ENCODE peak calls at places on chromosomes 5 and 9, in ten cellular contexts. S, H, F, B, V, W, R, D, I and P are unnamed samples.

GRCh38 chr5:149791881-149792280 is 61.8 kb downstream of the PPARGC1B start:
- DNase-seq in S (no peak), H (no peak), F (no peak), B (no peak), V (no peak), W (no peak), R (no peak), D (no peak), I (no peak), P (no peak)

GRCh38 chr5:111755942-111756353 is 1.0 kb downstream of the NREP start:
- DNase-seq in S (no peak), H (peak), F (no peak), B (no peak), V (no peak), W (no peak), R (no peak), D (peak), I (no peak), P (no peak)

GRCh38 chr9:137952976-137953666 is 75.5 kb downstream of the CACNA1B start:
- DNase-seq in S (no peak), H (no peak), F (no peak), B (no peak), V (no peak), W (no peak), R (no peak), D (no peak), I (no peak), P (no peak)

GRCh38 chr9:32136700-32137339 is 247.6 kb upstream of the ACO1 start:
- DNase-seq in S (no peak), H (no peak), F (peak), B (no peak), V (no peak), W (no peak), R (no peak), D (no peak), I (no peak), P (no peak)

GRCh38 chr9:117276444-117276843 is 138.4 kb downstream of the ASTN2 start:
- DNase-seq in S (no peak), H (no peak), F (no peak), B (no peak), V (no peak), W (no peak), R (no peak), D (no peak), I (no peak), P (no peak)

GRCh38 chr5:138653502-138653901 is 78.3 kb upstream of the HSPA9 start:
- DNase-seq in S (peak), H (peak), F (no peak), B (no peak), V (no peak), W (no peak), R (no peak), D (peak), I (no peak), P (no peak)

GRCh38 chr9:129653819-129654528 is 11.5 kb upstream of the PRRX2 start:
- DNase-seq in S (no peak), H (peak), F (peak), B (no peak), V (no peak), W (no peak), R (no peak), D (no peak), I (no peak), P (no peak)

GRCh38 chr5:150541895-150542294 is 34.0 kb downstream of the NDST1 start:
- DNase-seq in S (no peak), H (no peak), F (no peak), B (no peak), V (no peak), W (no peak), R (no peak), D (peak), I (no peak), P (no peak)

GRCh38 chr5:160083012-160083436 is 36.2 kb downstream of the PWWP2A start:
- DNase-seq in S (peak), H (no peak), F (peak), B (no peak), V (no peak), W (no peak), R (no peak), D (peak), I (no peak), P (no peak)

GRCh38 chr9:121369595-121370265 is at the start of gene STOM:
- DNase-seq in S (peak), H (no peak), F (peak), B (peak), V (no peak), W (peak), R (peak), D (peak), I (peak), P (no peak)

GRCh38 chr9:81564632-81565031 is 124.7 kb downstream of the TLE1 start:
- DNase-seq in S (no peak), H (no peak), F (no peak), B (no peak), V (no peak), W (peak), R (no peak), D (no peak), I (no peak), P (no peak)

GRCh38 chr9:92592537-92592936 is 56.7 kb upstream of the ECM2 start:
- DNase-seq in S (no peak), H (no peak), F (no peak), B (no peak), V (no peak), W (no peak), R (no peak), D (no peak), I (no peak), P (no peak)
- H3K27ac ChIP-seq in S (no peak), H (no peak), F (no peak), B (no peak), V (no peak), W (no peak), R (no peak), D (no peak), I (no peak), P (no peak)

DNA sequence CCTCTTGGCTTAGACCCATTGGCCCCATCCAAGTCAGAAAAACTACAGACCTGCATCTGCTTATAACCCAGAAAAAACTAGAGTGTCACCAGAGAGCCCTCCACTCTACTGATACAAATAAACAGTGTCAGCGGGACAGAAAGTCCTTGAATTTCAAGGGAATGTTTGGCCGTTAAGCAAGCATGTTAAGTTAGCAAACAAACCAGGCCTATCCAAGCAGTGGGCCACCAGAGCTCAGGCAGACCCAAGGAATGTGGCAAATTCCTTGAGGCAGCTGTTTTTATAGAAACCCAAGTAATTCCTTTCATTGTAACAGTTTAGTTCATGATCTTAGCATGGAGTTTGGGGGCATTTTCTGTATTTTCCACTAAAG is 70.9 kb downstream of the PRLR start:
- DNase-seq in S (peak), H (no peak), F (peak), B (no peak), V (no peak), W (peak), R (no peak), D (peak), I (no peak), P (no peak)
- H3K27ac ChIP-seq in S (no peak), H (no peak), F (no peak), B (no peak), V (no peak), W (no peak), R (no peak), D (no peak), I (no peak), P (no peak)

DNA sequence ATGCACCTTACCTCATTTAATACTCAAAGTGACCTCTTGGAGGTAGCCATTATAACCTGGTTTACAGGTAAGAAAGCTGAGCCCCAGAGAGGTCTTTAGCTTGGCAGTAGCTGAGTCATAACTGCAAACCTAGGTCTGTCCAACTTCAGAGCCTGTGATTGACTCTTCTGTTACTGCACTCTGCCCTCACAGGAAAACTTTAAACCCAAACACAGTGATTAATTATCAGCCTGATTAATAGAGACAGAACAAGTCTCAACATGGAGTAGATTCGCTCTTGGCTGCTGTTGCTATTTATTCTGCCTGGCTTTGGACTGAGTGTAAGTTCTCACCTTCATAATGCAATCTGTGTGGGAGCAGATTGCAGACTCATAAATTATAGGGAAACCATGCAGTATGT is 27.4 kb upstream of the TXN start:
- DNase-seq in S (no peak), H (no peak), F (no peak), B (no peak), V (no peak), W (no peak), R (no peak), D (no peak), I (no peak), P (no peak)
- H3K27ac ChIP-seq in S (no peak), H (no peak), F (no peak), B (no peak), V (no peak), W (no peak), R (no peak), D (no peak), I (no peak), P (no peak)

GRCh38 chr9:96388144-96388543 is 4.6 kb upstream of the SLC35D2 start:
- DNase-seq in S (no peak), H (no peak), F (no peak), B (no peak), V (no peak), W (no peak), R (no peak), D (no peak), I (no peak), P (no peak)
- H3K27ac ChIP-seq in S (no peak), H (no peak), F (no peak), B (no peak), V (no peak), W (no peak), R (no peak), D (no peak), I (no peak), P (no peak)

GRCh38 chr5:16483361-16483760 is 17.8 kb upstream of the ZNF622 start:
- DNase-seq in S (no peak), H (no peak), F (no peak), B (no peak), V (no peak), W (no peak), R (no peak), D (no peak), I (no peak), P (no peak)

GRCh38 chr5:16489322-16489791 is 23.8 kb upstream of the ZNF622 start:
- DNase-seq in S (no peak), H (peak), F (peak), B (peak), V (no peak), W (no peak), R (peak), D (peak), I (no peak), P (no peak)

GRCh38 chr5:16487448-16487847 is 21.8 kb upstream of the ZNF622 start:
- DNase-seq in S (no peak), H (no peak), F (no peak), B (no peak), V (no peak), W (no peak), R (no peak), D (no peak), I (no peak), P (no peak)

GRCh38 chr5:16484081-16484480 is 18.5 kb upstream of the ZNF622 start:
- DNase-seq in S (no peak), H (no peak), F (no peak), B (no peak), V (no peak), W (no peak), R (no peak), D (no peak), I (no peak), P (no peak)

GRCh38 chr5:16486679-16487078 is 21.1 kb upstream of the ZNF622 start:
- DNase-seq in S (no peak), H (no peak), F (no peak), B (no peak), V (no peak), W (no peak), R (no peak), D (no peak), I (no peak), P (no peak)
- H3K27ac ChIP-seq in S (no peak), H (no peak), F (no peak), B (no peak), V (no peak), W (peak), R (no peak), D (no peak), I (no peak), P (no peak)

GRCh38 chr9:131657031-131657377 is 82.9 kb downstream of the RAPGEF1 start:
- DNase-seq in S (no peak), H (no peak), F (no peak), B (no peak), V (no peak), W (no peak), R (no peak), D (no peak), I (peak), P (no peak)
- H3K27ac ChIP-seq in S (peak), H (no peak), F (no peak), B (peak), V (peak), W (peak), R (no peak), D (no peak), I (peak), P (peak)